ENCODE peak calls at places on chromosomes 2 and 18, in four cellular contexts. One of them, this sample, is unnamed.
A peak's percentile ranks its signal among the peaks of the same experiment; 100 is the strongest.

GRCh38 chr2:30208453-30208852 is 22.9 kb upstream of the LBH start:
- DNase-seq in adipocyte: peak; percentile 88
- DNase-seq in uterus: peak; percentile 71
- DNase-seq in fibroblast of lung: peak; percentile 65
- DNase-seq in this sample: no peak

GRCh38 chr18:23225518-23225917 is 90.2 kb downstream of the CABLES1 start:
- DNase-seq in adipocyte: peak; percentile 94
- DNase-seq in uterus: peak; percentile 43
- DNase-seq in fibroblast of lung: peak; percentile 98
- DNase-seq in this sample: no peak

GRCh38 chr2:72089537-72089936 is 58.1 kb downstream of the CYP26B1 start:
- DNase-seq in adipocyte: no peak
- DNase-seq in uterus: no peak
- DNase-seq in fibroblast of lung: no peak
- DNase-seq in this sample: no peak

GRCh38 chr2:195428673-195429072 is 228.4 kb upstream of the SLC39A10 start:
- DNase-seq in adipocyte: no peak
- DNase-seq in uterus: no peak
- DNase-seq in fibroblast of lung: no peak
- DNase-seq in this sample: no peak

GRCh38 chr2:15939556-15939853 is 845 bp upstream of the MYCN start:
- DNase-seq in adipocyte: peak; percentile 39
- DNase-seq in uterus: no peak
- DNase-seq in fibroblast of lung: peak; percentile 35
- DNase-seq in this sample: no peak

GRCh38 chr18:26621161-26622026 is 73.0 kb upstream of the KCTD1 start:
- DNase-seq in adipocyte: peak; percentile 47
- DNase-seq in uterus: no peak
- DNase-seq in fibroblast of lung: no peak
- DNase-seq in this sample: no peak

GRCh38 chr2:113195923-113196501 is 22.2 kb downstream of the PSD4 start:
- DNase-seq in adipocyte: no peak
- DNase-seq in uterus: no peak
- DNase-seq in fibroblast of lung: no peak
- DNase-seq in this sample: no peak

GRCh38 chr2:150587547-150588209 is 100.2 kb upstream of the RND3 start:
- DNase-seq in adipocyte: peak; percentile 73
- DNase-seq in uterus: no peak
- DNase-seq in fibroblast of lung: peak; percentile 65
- DNase-seq in this sample: no peak

GRCh38 chr2:143717053-143717452 is 587.8 kb downstream of the ARHGAP15 start:
- DNase-seq in adipocyte: peak; percentile 36
- DNase-seq in uterus: no peak
- DNase-seq in fibroblast of lung: peak; percentile 9
- DNase-seq in this sample: no peak

GRCh38 chr2:229174794-229175529 is 96.1 kb downstream of the PID1 start:
- DNase-seq in adipocyte: peak; percentile 83
- DNase-seq in uterus: no peak
- DNase-seq in fibroblast of lung: peak; percentile 21
- DNase-seq in this sample: peak; percentile 43

GRCh38 chr2:23602113-23602512 is 217.1 kb downstream of the KLHL29 start:
- DNase-seq in adipocyte: peak; percentile 90
- DNase-seq in uterus: peak; percentile 59
- DNase-seq in fibroblast of lung: peak; percentile 82
- DNase-seq in this sample: peak; percentile 54

GRCh38 chr18:78542204-78542603 is 437.4 kb upstream of the SALL3 start:
- DNase-seq in adipocyte: no peak
- DNase-seq in uterus: no peak
- DNase-seq in fibroblast of lung: no peak
- DNase-seq in this sample: no peak

GRCh38 chr2:60445684-60446184 is 107.7 kb downstream of the BCL11A start:
- DNase-seq in adipocyte: peak; percentile 35
- DNase-seq in uterus: no peak
- DNase-seq in fibroblast of lung: no peak
- DNase-seq in this sample: no peak

GRCh38 chr2:214611015-214611414 is 198.5 kb downstream of the BARD1 start:
- DNase-seq in adipocyte: no peak
- DNase-seq in uterus: no peak
- DNase-seq in fibroblast of lung: no peak
- DNase-seq in this sample: no peak

GRCh38 chr2:209387389-209387788 is 36.5 kb upstream of the MAP2 start:
- DNase-seq in adipocyte: no peak
- DNase-seq in uterus: no peak
- DNase-seq in fibroblast of lung: no peak
- DNase-seq in this sample: no peak

GRCh38 chr18:67951166-67951565 is 434.6 kb upstream of the DSEL start:
- DNase-seq in adipocyte: peak; percentile 29
- DNase-seq in uterus: no peak
- DNase-seq in fibroblast of lung: peak; percentile 37
- DNase-seq in this sample: peak; percentile 60

GRCh38 chr2:45168731-45169338 is 159.6 kb upstream of the SIX2 start:
- DNase-seq in adipocyte: peak; percentile 41
- DNase-seq in uterus: no peak
- DNase-seq in fibroblast of lung: no peak
- DNase-seq in this sample: no peak

GRCh38 chr2:133415210-133415876 is 152.9 kb downstream of the NCKAP5 start:
- DNase-seq in adipocyte: no peak
- DNase-seq in uterus: no peak
- DNase-seq in fibroblast of lung: peak; percentile 68
- DNase-seq in this sample: no peak

GRCh38 chr2:18804540-18804939 is 215.2 kb upstream of the NT5C1B start:
- DNase-seq in adipocyte: no peak
- DNase-seq in uterus: no peak
- DNase-seq in fibroblast of lung: no peak
- DNase-seq in this sample: no peak

GRCh38 chr2:148515170-148515569 is 129.4 kb upstream of the EPC2 start:
- DNase-seq in adipocyte: no peak
- DNase-seq in uterus: no peak
- DNase-seq in fibroblast of lung: no peak
- DNase-seq in this sample: no peak

GRCh38 chr2:106812377-106812776 is 73.6 kb downstream of the ST6GAL2 start:
- DNase-seq in adipocyte: peak; percentile 89
- DNase-seq in uterus: no peak
- DNase-seq in fibroblast of lung: peak; percentile 39
- DNase-seq in this sample: no peak

GRCh38 chr2:96359310-96359709 is 23.7 kb downstream of the NCAPH start:
- DNase-seq in adipocyte: no peak
- DNase-seq in uterus: no peak
- DNase-seq in fibroblast of lung: no peak
- DNase-seq in this sample: no peak

GRCh38 chr18:48729421-48729820 is 190.6 kb downstream of the CTIF start:
- DNase-seq in adipocyte: no peak
- DNase-seq in uterus: no peak
- DNase-seq in fibroblast of lung: peak; percentile 84
- DNase-seq in this sample: no peak

GRCh38 chr2:41853427-41854191 is 194.2 kb upstream of the PKDCC start:
- DNase-seq in adipocyte: peak; percentile 87
- DNase-seq in uterus: peak; percentile 46
- DNase-seq in fibroblast of lung: peak; percentile 49
- DNase-seq in this sample: peak; percentile 29

GRCh38 chr2:186934420-186934819 is 85.5 kb upstream of the ZSWIM2 start:
- DNase-seq in adipocyte: no peak
- DNase-seq in uterus: no peak
- DNase-seq in fibroblast of lung: no peak
- DNase-seq in this sample: no peak
- H3K4me1 ChIP-seq in adipocyte: no peaks in the 10 kb centered on the region
- H3K4me1 ChIP-seq in uterus: no peaks in the 10 kb centered on the region
- H3K4me1 ChIP-seq in fibroblast of lung: no peaks in the 10 kb centered on the region
- H3K4me1 ChIP-seq in this sample: no peaks in the 10 kb centered on the region

GRCh38 chr18:63315879-63316278 is 3.7 kb downstream of the BCL2 start:
- DNase-seq in adipocyte: no peak
- DNase-seq in uterus: no peak
- DNase-seq in fibroblast of lung: peak; percentile 30
- DNase-seq in this sample: no peak
- H3K4me1 ChIP-seq in adipocyte: peaks cover 19% of the 10 kb centered on the region
- H3K4me1 ChIP-seq in uterus: no peaks in the 10 kb centered on the region
- H3K4me1 ChIP-seq in fibroblast of lung: peaks cover 3% of the 10 kb centered on the region
- H3K4me1 ChIP-seq in this sample: no peaks in the 10 kb centered on the region

GRCh38 chr18:13615432-13615861 is 110.9 kb downstream of the FAM210A start:
- DNase-seq in adipocyte: no peak
- DNase-seq in uterus: no peak
- DNase-seq in fibroblast of lung: peak; percentile 18
- DNase-seq in this sample: no peak
- H3K4me1 ChIP-seq in adipocyte: peaks cover 15% of the 10 kb centered on the region
- H3K4me1 ChIP-seq in uterus: peaks cover 2% of the 10 kb centered on the region
- H3K4me1 ChIP-seq in fibroblast of lung: peaks cover 2% of the 10 kb centered on the region
- H3K4me1 ChIP-seq in this sample: no peaks in the 10 kb centered on the region

DNA sequence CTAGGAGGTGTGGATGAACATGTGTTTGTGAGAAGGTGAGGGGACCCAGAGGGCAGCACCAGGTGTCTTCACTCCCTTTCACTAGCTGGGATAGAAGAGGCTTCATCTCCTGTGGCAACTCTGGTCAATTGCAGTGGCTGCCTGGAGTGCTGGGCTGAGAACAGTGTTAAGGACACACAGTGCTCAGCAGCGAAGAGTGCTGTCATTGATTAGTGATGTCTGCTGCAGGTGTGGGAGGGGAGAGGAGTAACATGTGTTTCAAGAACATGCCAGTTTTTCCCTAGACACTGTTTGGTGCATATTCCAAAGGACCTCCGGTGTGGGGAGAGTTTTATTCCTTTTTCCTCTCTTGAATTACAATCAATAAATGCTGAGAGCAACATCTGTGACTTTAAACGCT is 95.9 kb upstream of the CXCR4 start:
- DNase-seq in adipocyte: no peak
- DNase-seq in uterus: no peak
- DNase-seq in fibroblast of lung: no peak
- DNase-seq in this sample: no peak
- H3K4me1 ChIP-seq in adipocyte: no peaks in the 10 kb centered on the region
- H3K4me1 ChIP-seq in uterus: no peaks in the 10 kb centered on the region
- H3K4me1 ChIP-seq in fibroblast of lung: no peaks in the 10 kb centered on the region
- H3K4me1 ChIP-seq in this sample: no peaks in the 10 kb centered on the region

GRCh38 chr2:8259106-8259840 is 422.6 kb upstream of the ID2 start:
- DNase-seq in adipocyte: no peak
- DNase-seq in uterus: no peak
- DNase-seq in fibroblast of lung: no peak
- DNase-seq in this sample: no peak
- H3K4me1 ChIP-seq in adipocyte: peaks cover 5% of the 10 kb centered on the region
- H3K4me1 ChIP-seq in uterus: no peaks in the 10 kb centered on the region
- H3K4me1 ChIP-seq in fibroblast of lung: no peaks in the 10 kb centered on the region
- H3K4me1 ChIP-seq in this sample: no peaks in the 10 kb centered on the region

DNA sequence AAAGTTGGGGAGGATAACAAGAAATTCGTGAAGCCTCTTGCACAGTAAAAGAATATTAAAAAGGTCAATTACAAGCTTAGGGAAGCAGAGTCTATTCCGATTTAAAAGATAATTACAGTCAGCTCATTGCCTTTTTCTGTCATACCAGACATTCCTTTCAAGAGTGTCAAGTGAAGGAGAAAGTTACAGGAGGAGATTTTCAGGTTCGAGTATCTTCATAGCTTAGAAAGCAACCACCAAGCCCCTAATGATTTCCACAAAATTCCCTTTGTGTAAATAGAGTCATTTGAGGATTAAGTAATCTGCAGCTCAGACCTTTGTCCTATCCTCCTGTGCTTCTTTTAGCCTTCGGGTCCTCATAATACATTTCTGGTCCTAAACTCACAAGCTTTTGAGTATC is 414.9 kb downstream of the CDH2 start:
- DNase-seq in adipocyte: peak; percentile 12
- DNase-seq in uterus: no peak
- DNase-seq in fibroblast of lung: peak; percentile 49
- DNase-seq in this sample: no peak
- H3K4me1 ChIP-seq in adipocyte: no peaks in the 10 kb centered on the region
- H3K4me1 ChIP-seq in uterus: no peaks in the 10 kb centered on the region
- H3K4me1 ChIP-seq in fibroblast of lung: no peaks in the 10 kb centered on the region
- H3K4me1 ChIP-seq in this sample: no peaks in the 10 kb centered on the region

DNA sequence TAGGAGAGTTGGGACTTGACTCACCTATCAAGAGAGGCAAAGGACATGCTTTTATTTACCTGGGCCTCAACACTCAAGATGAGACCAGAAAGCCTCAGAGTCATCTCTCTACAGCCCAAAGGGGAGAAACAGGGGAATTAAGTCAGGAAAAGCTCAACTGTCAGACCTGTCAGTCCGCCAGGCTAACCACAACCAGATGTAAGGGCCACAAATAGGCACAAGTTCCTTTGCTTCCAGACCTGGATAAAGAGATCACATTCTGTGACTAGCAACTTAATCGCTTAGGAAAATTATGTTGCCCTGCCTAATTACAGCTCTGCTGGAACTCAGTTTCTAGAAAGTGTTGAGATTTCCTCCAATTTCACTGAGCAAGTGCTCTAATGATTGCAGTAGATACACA is 67.9 kb downstream of the ANKRD44 start:
- DNase-seq in adipocyte: no peak
- DNase-seq in uterus: no peak
- DNase-seq in fibroblast of lung: no peak
- DNase-seq in this sample: no peak
- H3K4me1 ChIP-seq in adipocyte: peaks cover 16% of the 10 kb centered on the region
- H3K4me1 ChIP-seq in uterus: no peaks in the 10 kb centered on the region
- H3K4me1 ChIP-seq in fibroblast of lung: no peaks in the 10 kb centered on the region
- H3K4me1 ChIP-seq in this sample: no peaks in the 10 kb centered on the region

DNA sequence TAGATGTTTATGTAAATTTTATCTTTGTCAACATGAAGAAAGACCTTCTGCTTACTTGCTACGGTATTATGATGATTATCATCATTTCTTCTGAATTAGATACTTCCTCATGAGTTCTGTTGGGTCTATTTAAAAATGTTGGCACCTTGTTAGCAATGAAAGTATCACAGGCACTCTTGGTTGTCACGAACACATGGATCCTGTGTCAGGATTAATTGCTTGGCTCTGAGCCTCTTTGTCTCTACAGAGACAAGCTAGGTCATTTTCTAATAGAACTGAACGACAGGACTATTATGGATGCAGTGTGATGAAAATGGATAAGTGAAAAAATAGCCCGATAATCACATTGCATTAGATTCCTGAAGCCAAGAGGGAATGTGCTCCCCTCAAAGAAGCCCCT is 110.3 kb downstream of the DOCK10 start:
- DNase-seq in adipocyte: no peak
- DNase-seq in uterus: no peak
- DNase-seq in fibroblast of lung: no peak
- DNase-seq in this sample: no peak
- H3K4me1 ChIP-seq in adipocyte: peaks cover 21% of the 10 kb centered on the region
- H3K4me1 ChIP-seq in uterus: no peaks in the 10 kb centered on the region
- H3K4me1 ChIP-seq in fibroblast of lung: peaks cover 10% of the 10 kb centered on the region
- H3K4me1 ChIP-seq in this sample: no peaks in the 10 kb centered on the region

This sample was measured in foreskin keratinocyte.